ENCODE peak calls at places on chromosomes 1 and 21, in eight cellular contexts. M, D, A, O, C, L, I and R are unnamed samples.

GRCh38 chr1:68015369-68015768 is 35.1 kb downstream of the DIRAS3 start:
- DNase-seq in M (no peak), D (no peak), A (no peak), O (no peak), C (no peak), L (peak), I (no peak), R (no peak)

GRCh38 chr1:68051475-68051874 is 1.0 kb upstream of the DIRAS3 start:
- DNase-seq in M (no peak), D (peak), A (no peak), O (no peak), C (peak), L (peak), I (peak), R (no peak)

GRCh38 chr1:157302724-157303123 is 164.5 kb upstream of the ETV3 start:
- DNase-seq in M (no peak), D (no peak), A (no peak), O (no peak), C (no peak), L (no peak), I (no peak), R (no peak)

GRCh38 chr1:7678491-7679158 is 92.5 kb upstream of the VAMP3 start:
- DNase-seq in M (no peak), D (no peak), A (no peak), O (no peak), C (no peak), L (no peak), I (no peak), R (no peak)

GRCh38 chr1:212860713-212861581 is 2.9 kb downstream of the FLVCR1 start:
- DNase-seq in M (no peak), D (no peak), A (no peak), O (no peak), C (no peak), L (no peak), I (no peak), R (no peak)

GRCh38 chr1:242435200-242435599 is 89.3 kb downstream of the PLD5 start:
- DNase-seq in M (no peak), D (no peak), A (no peak), O (no peak), C (no peak), L (no peak), I (no peak), R (no peak)

GRCh38 chr1:91805343-91805801 is 80.6 kb downstream of the TGFBR3 start:
- DNase-seq in M (no peak), D (no peak), A (no peak), O (no peak), C (no peak), L (no peak), I (no peak), R (no peak)

GRCh38 chr1:8867878-8868567 is 10.5 kb downstream of the ENO1 start:
- DNase-seq in M (no peak), D (no peak), A (no peak), O (no peak), C (no peak), L (no peak), I (no peak), R (no peak)

GRCh38 chr21:45996311-45997204 is 15.0 kb downstream of the COL6A1 start:
- DNase-seq in M (no peak), D (no peak), A (no peak), O (no peak), C (no peak), L (no peak), I (no peak), R (no peak)

GRCh38 chr1:95229042-95229441 is 5.0 kb upstream of the RWDD3 start:
- DNase-seq in M (no peak), D (peak), A (no peak), O (no peak), C (no peak), L (no peak), I (no peak), R (no peak)

GRCh38 chr1:111161843-111162242 is 21.8 kb downstream of the CEPT1 start:
- DNase-seq in M (no peak), D (no peak), A (no peak), O (no peak), C (no peak), L (no peak), I (no peak), R (no peak)

GRCh38 chr1:32208891-32209309 is at the start of gene DCDC2B:
- DNase-seq in M (no peak), D (no peak), A (no peak), O (no peak), C (peak), L (no peak), I (peak), R (peak)

GRCh38 chr1:4638347-4638734 is 16.1 kb upstream of the AJAP1 start:
- DNase-seq in M (no peak), D (no peak), A (no peak), O (no peak), C (no peak), L (no peak), I (no peak), R (no peak)

GRCh38 chr1:91555821-91556531 is 55.3 kb downstream of the CDC7 start:
- DNase-seq in M (peak), D (no peak), A (peak), O (peak), C (peak), L (peak), I (no peak), R (no peak)

GRCh38 chr1:8096105-8097011 is 70.2 kb upstream of the ERRFI1 start:
- DNase-seq in M (no peak), D (no peak), A (no peak), O (no peak), C (peak), L (no peak), I (no peak), R (no peak)

GRCh38 chr1:100642826-100643225 is 76.7 kb upstream of the VCAM1 start:
- DNase-seq in M (no peak), D (no peak), A (no peak), O (no peak), C (no peak), L (no peak), I (no peak), R (no peak)

GRCh38 chr1:153929981-153930948 is 7.5 kb upstream of the GATAD2B start:
- DNase-seq in M (no peak), D (no peak), A (no peak), O (no peak), C (no peak), L (no peak), I (no peak), R (no peak)

GRCh38 chr21:38439336-38439900 is 58.9 kb downstream of the ERG start:
- DNase-seq in M (no peak), D (no peak), A (no peak), O (no peak), C (no peak), L (no peak), I (no peak), R (no peak)

GRCh38 chr1:207002731-207003146 is 29.8 kb downstream of the C1orf116 start:
- DNase-seq in M (no peak), D (no peak), A (no peak), O (no peak), C (peak), L (no peak), I (no peak), R (no peak)

GRCh38 chr1:20660363-20661234 is 570 bp downstream of the DDOST start:
- DNase-seq in M (peak), D (no peak), A (no peak), O (no peak), C (peak), L (no peak), I (no peak), R (no peak)

GRCh38 chr1:39128959-39129358 is 75.5 kb upstream of the MACF1 start:
- DNase-seq in M (no peak), D (no peak), A (no peak), O (no peak), C (peak), L (no peak), I (no peak), R (no peak)

GRCh38 chr1:186828612-186829542 is at the start of gene PLA2G4A:
- DNase-seq in M (no peak), D (peak), A (no peak), O (no peak), C (peak), L (no peak), I (no peak), R (no peak)

GRCh38 chr1:16122361-16122881 is 33.4 kb downstream of the EPHA2 start:
- DNase-seq in M (no peak), D (no peak), A (no peak), O (no peak), C (no peak), L (peak), I (no peak), R (no peak)